ENCODE peak calls at places on chromosomes 7 and 10, in ten cellular contexts. E is endothelial cell of umbilical vein, K is ascending aorta, M is Peyer's patch, L is fibroblast of lung, U is right atrium auricular region, R is tibial nerve, D is suprapubic skin, S is lung, Z is HL-60. J is an unnamed sample.
A peak's percentile ranks its signal among the peaks of the same experiment; 100 is the strongest.

GRCh38 chr7:113825832-113826231 is 93.0 kb downstream of the PPP1R3A start:
- DNase-seq in L (no peak), K (no peak), Z (no peak), M (no peak), D (no peak), R (no peak), U (no peak), S (no peak), E (no peak), J (no peak)

GRCh38 chr7:73560035-73560835 is 2.7 kb upstream of the BCL7B start:
- DNase-seq in U (no peak), Z (peak; percentile 29), M (no peak), E (no peak), K (no peak), D (no peak), R (no peak), L (peak; percentile 87), S (no peak), J (no peak)

GRCh38 chr10:122354391-122354790 is 20.1 kb upstream of the PLEKHA1 start:
- DNase-seq in Z (no peak), K (peak; percentile 11), D (no peak), M (no peak), R (no peak), U (no peak), E (no peak), L (no peak), S (no peak), J (no peak)

GRCh38 chr7:33940503-33940902 is 35.2 kb downstream of the BMPER start:
- DNase-seq in Z (no peak), L (peak; percentile 19), S (no peak), U (no peak), K (no peak), D (no peak), R (no peak), E (no peak), M (no peak), J (no peak)

GRCh38 chr10:122181055-122181732 is 89.9 kb upstream of the BTBD16 start:
- DNase-seq in K (no peak), L (peak; percentile 33), U (no peak), Z (no peak), E (peak; percentile 21), D (no peak), R (no peak), M (no peak), S (no peak), J (no peak)

GRCh38 chr7:20218261-20218660 is 1.1 kb upstream of the MACC1 start:
- DNase-seq in M (no peak), Z (no peak), R (no peak), U (no peak), D (no peak), K (no peak), E (no peak), S (no peak), L (no peak), J (no peak)

GRCh38 chr7:92988051-92988450 is 129.7 kb downstream of the SAMD9 start:
- DNase-seq in R (no peak), K (no peak), U (no peak), M (no peak), L (peak; percentile 69), E (peak; percentile 57), D (no peak), S (no peak), Z (no peak), J (no peak)

GRCh38 chr10:86265877-86266259 is 100.7 kb downstream of the GRID1 start:
- DNase-seq in S (no peak), Z (no peak), R (no peak), L (no peak), K (peak; percentile 39), U (no peak), M (peak; percentile 40), D (no peak), E (no peak), J (peak; percentile 8)

GRCh38 chr10:100607439-100607838 is 71.7 kb downstream of the HIF1AN start:
- DNase-seq in L (no peak), Z (no peak), D (no peak), U (no peak), E (no peak), R (no peak), M (no peak), K (peak; percentile 22), S (no peak), J (no peak)

GRCh38 chr7:82615527-82615926 is 171.9 kb upstream of the CACNA2D1 start:
- DNase-seq in R (no peak), S (no peak), E (no peak), U (no peak), K (no peak), M (no peak), Z (peak; percentile 91), D (no peak), L (no peak), J (no peak)

GRCh38 chr7:23002698-23003097 is 11.2 kb downstream of the HYCC1 start:
- DNase-seq in K (no peak), U (no peak), S (no peak), M (no peak), R (no peak), D (no peak), Z (no peak), L (no peak), E (no peak), J (no peak)

GRCh38 chr10:132392811-132393694 is 3.9 kb upstream of the PWWP2B start:
- DNase-seq in R (no peak), L (peak; percentile 16), K (no peak), Z (no peak), S (no peak), D (peak; percentile 57), M (peak; percentile 44), U (no peak), E (no peak), J (no peak)

GRCh38 chr7:123070702-123071286 is 75.3 kb upstream of the TAS2R16 start:
- DNase-seq in Z (no peak), K (no peak), L (peak; percentile 14), S (no peak), R (no peak), E (peak; percentile 10), M (no peak), U (no peak), D (no peak), J (no peak)

GRCh38 chr7:71131256-71131752 is 640 bp upstream of the GALNT17 start:
- DNase-seq in R (peak; percentile 17), S (no peak), K (peak; percentile 76), U (no peak), M (peak; percentile 50), L (no peak), E (no peak), D (no peak), Z (peak; percentile 1), J (peak; percentile 73)
- H3K4me3 ChIP-seq in R (peak overlapping the region; percentile 55), S (peak overlapping the region; percentile 47), K (peak overlapping the region; percentile 81), U (peak overlapping the region; percentile 52), M (peak overlapping the region; percentile 15), L (no peak overlapping the region), E (no peak overlapping the region), D (peak overlapping the region; percentile 49), Z (no peak overlapping the region), J (peak overlapping the region; percentile 63)

GRCh38 chr7:24501452-24502134 is 71.7 kb upstream of the PALS2 start:
- DNase-seq in K (no peak), M (no peak), R (no peak), Z (no peak), E (no peak), D (no peak), L (no peak), S (no peak), U (no peak), J (no peak)
- TF ChIP-seq CTCF in K (no peak), M (no peak), R (no peak), Z (no peak), E (no peak), D (no peak), L (no peak), S (no peak), U (no peak), J (no peak)

DNA sequence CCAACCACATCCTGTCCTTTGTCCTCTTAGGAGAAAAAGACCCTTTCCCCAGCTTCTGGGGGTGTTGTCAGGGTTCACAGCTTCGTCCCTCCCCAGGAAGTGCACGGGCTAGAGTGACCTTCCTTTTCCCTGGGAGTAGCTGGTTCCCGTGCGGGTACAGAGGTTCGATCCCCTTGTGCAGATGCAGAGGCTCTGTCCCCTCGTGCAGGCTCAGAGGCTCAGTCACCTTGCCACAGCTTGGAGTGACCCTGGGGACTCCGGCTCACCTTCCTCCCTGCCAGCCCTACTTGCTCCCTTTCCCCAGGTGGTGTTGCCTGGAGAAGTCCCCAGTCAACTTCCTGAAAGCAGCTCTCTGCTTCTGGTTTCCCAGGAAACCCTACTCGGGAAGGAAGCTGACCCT is 60.0 kb upstream of the TCERG1L start:
- DNase-seq in S (no peak), L (no peak), K (no peak), R (no peak), Z (no peak), E (no peak), D (no peak), U (no peak), M (no peak), J (no peak)
- H3K27ac ChIP-seq in S (no peak overlapping the region), L (no peak overlapping the region), K (no peak overlapping the region), R (no peak overlapping the region), Z (no peak overlapping the region), E (no peak overlapping the region), D (no peak overlapping the region), U (no peak overlapping the region), M (no peak overlapping the region), J (no peak overlapping the region)

GRCh38 chr7:17640730-17641377 is 299.4 kb downstream of the SNX13 start:
- DNase-seq in D (no peak), U (no peak), R (no peak), K (no peak), M (no peak), S (no peak), L (peak; percentile 44), Z (peak; percentile 34), E (peak; percentile 33), J (no peak)

GRCh38 chr7:17633099-17633498 is 307.2 kb downstream of the SNX13 start:
- DNase-seq in L (peak; percentile 79), U (no peak), R (no peak), E (no peak), K (no peak), D (no peak), Z (no peak), S (no peak), M (no peak), J (no peak)

GRCh38 chr7:17638727-17639126 is 301.6 kb downstream of the SNX13 start:
- DNase-seq in L (peak; percentile 19), U (no peak), S (no peak), E (no peak), M (no peak), K (no peak), R (no peak), Z (peak; percentile 85), D (no peak), J (no peak)
- H3K4me3 ChIP-seq in L (no peak overlapping the region), U (no peak overlapping the region), S (no peak overlapping the region), E (no peak overlapping the region), M (no peak overlapping the region), K (no peak overlapping the region), R (no peak overlapping the region), Z (no peak overlapping the region), D (no peak overlapping the region), J (no peak overlapping the region)

GRCh38 chr7:76330673-76331072 is 28.1 kb downstream of the YWHAG start:
- DNase-seq in E (no peak), Z (no peak), D (no peak), R (no peak), S (no peak), K (no peak), L (no peak), U (no peak), M (no peak), J (no peak)
- TF ChIP-seq CTCF in E (no peak), Z (no peak), D (no peak), R (no peak), S (no peak), K (no peak), L (no peak), U (no peak), M (no peak), J (no peak)

J was measured in dorsolateral prefrontal cortex.